ENCODE peak calls at places on chromosomes 2 and 18, in six cellular contexts. R is Kasumi-1; I is HCT116; K is NCI-H2171; N is cardiac muscle cell; U is naive thymus-derived CD8-positive, alpha-beta T cell. L is an unnamed sample.

GRCh38 chr2:62460175-62460574 is 45.8 kb downstream of the TMEM17 start:
- DNase-seq in R (no peak), I (no peak), K (no peak), N (no peak), U (no peak), L (no peak)

GRCh38 chr2:166539340-166540162 is 45.5 kb upstream of the SCN7A start:
- DNase-seq in R (peak), I (peak), K (peak), N (peak), U (peak), L (peak)

GRCh38 chr2:239917957-239918481 is 107.1 kb downstream of the NDUFA10 start:
- DNase-seq in R (no peak), I (no peak), K (no peak), N (no peak), U (no peak), L (no peak)

GRCh38 chr2:86671304-86671981 is 47.8 kb upstream of the RNF103 start:
- DNase-seq in R (no peak), I (no peak), K (no peak), N (peak), U (no peak), L (no peak)

GRCh38 chr2:36478332-36478738 is 119.6 kb downstream of the FEZ2 start:
- DNase-seq in R (no peak), I (peak), K (no peak), N (peak), U (no peak), L (no peak)

GRCh38 chr18:62702259-62702658 is 13.1 kb upstream of the PHLPP1 start:
- DNase-seq in R (peak), I (no peak), K (no peak), N (no peak), U (no peak), L (no peak)

GRCh38 chr2:229714736-229715541 is 584 bp upstream of the DNER start:
- DNase-seq in R (peak), I (no peak), K (no peak), N (peak), U (peak), L (peak)

GRCh38 chr18:55781481-55781957 is 193.5 kb upstream of the TCF4 start:
- DNase-seq in R (peak), I (no peak), K (peak), N (peak), U (no peak), L (no peak)

GRCh38 chr2:26615336-26616031 is 25.7 kb downstream of the CIB4 start:
- DNase-seq in R (no peak), I (peak), K (peak), N (no peak), U (no peak), L (no peak)

GRCh38 chr2:190859347-190860297 is 21.0 kb upstream of the GLS start:
- DNase-seq in R (no peak), I (no peak), K (no peak), N (peak), U (no peak), L (no peak)

GRCh38 chr2:207746131-207746530 is 23.6 kb downstream of the FZD5 start:
- DNase-seq in R (peak), I (peak), K (peak), N (peak), U (peak), L (peak)

GRCh38 chr2:71882949-71883472 is 264.7 kb downstream of the CYP26B1 start:
- DNase-seq in R (peak), I (peak), K (peak), N (peak), U (no peak), L (no peak)

GRCh38 chr18:48959551-48959920 is 8.8 kb upstream of the SMAD7 start:
- DNase-seq in R (no peak), I (no peak), K (no peak), N (no peak), U (no peak), L (no peak)

GRCh38 chr2:95086017-95086416 is 35.6 kb downstream of the MRPS5 start:
- DNase-seq in R (no peak), I (no peak), K (no peak), N (no peak), U (no peak), L (no peak)

GRCh38 chr2:54454922-54455583 is 1.1 kb upstream of the SPTBN1 start:
- DNase-seq in R (no peak), I (no peak), K (no peak), N (no peak), U (no peak), L (no peak)

GRCh38 chr18:25134858-25135257 is 217.1 kb downstream of the ZNF521 start:
- DNase-seq in R (no peak), I (no peak), K (no peak), N (peak), U (no peak), L (no peak)

GRCh38 chr18:76412818-76413565 is 82.0 kb downstream of the ZNF516 start:
- DNase-seq in R (no peak), I (no peak), K (no peak), N (peak), U (no peak), L (no peak)

GRCh38 chr2:148666555-148666954 is 22.0 kb downstream of the EPC2 start:
- DNase-seq in R (no peak), I (no peak), K (no peak), N (no peak), U (no peak), L (no peak)

GRCh38 chr2:151973013-151973900 is 125.6 kb downstream of the CACNB4 start:
- DNase-seq in R (no peak), I (no peak), K (no peak), N (no peak), U (no peak), L (no peak)

GRCh38 chr2:140711867-140712266 is 1418.9 kb downstream of the LRP1B start:
- DNase-seq in R (no peak), I (no peak), K (no peak), N (no peak), U (no peak), L (no peak)

GRCh38 chr2:238728322-238729260 is 119.3 kb upstream of the TWIST2 start:
- DNase-seq in R (no peak), I (no peak), K (no peak), N (peak), U (no peak), L (no peak)

GRCh38 chr2:46460241-46460921 is 19.0 kb upstream of the TMEM247 start:
- DNase-seq in R (no peak), I (no peak), K (no peak), N (peak), U (no peak), L (no peak)

GRCh38 chr2:119402106-119402505 is 29.5 kb upstream of the TMEM37 start:
- DNase-seq in R (no peak), I (no peak), K (no peak), N (no peak), U (no peak), L (no peak)

GRCh38 chr2:169808211-169808610 is 9.5 kb downstream of the SSB start:
- DNase-seq in R (no peak), I (no peak), K (no peak), N (peak), U (no peak), L (no peak)

GRCh38 chr2:46545015-46545839 is 65.9 kb downstream of the TMEM247 start:
- DNase-seq in R (no peak), I (no peak), K (no peak), N (peak), U (no peak), L (no peak)

GRCh38 chr2:37985333-37985732 is 60.2 kb downstream of the RMDN2 start:
- DNase-seq in R (no peak), I (no peak), K (no peak), N (peak), U (no peak), L (no peak)

GRCh38 chr2:23058435-23058834 is 326.5 kb upstream of the KLHL29 start:
- DNase-seq in R (no peak), I (no peak), K (no peak), N (no peak), U (no peak), L (no peak)

GRCh38 chr2:217489145-217489960 is 513.4 kb downstream of the TNS1 start:
- DNase-seq in R (no peak), I (no peak), K (peak), N (no peak), U (no peak), L (no peak)

L was measured in NCI-H460.